ENCODE peak calls at places on chromosomes 7 and 10, in five cellular contexts. V is NCI-H2029; C is T1000; H is astrocyte of the spinal cord; O is effector CD4-positive, alpha-beta T cell. J is an unnamed sample.

GRCh38 chr10:92567952-92568600 is 5.8 kb downstream of the IDE start:
- DNase-seq in V (no peak), C (no peak), H (peak; percentile 68), O (no peak), J (peak; percentile 9)

GRCh38 chr10:48667960-48668541 is 16.6 kb upstream of the WDFY4 start:
- DNase-seq in V (no peak), C (no peak), H (no peak), O (no peak), J (no peak)

GRCh38 chr7:94973844-94974243 is 66.5 kb downstream of the PPP1R9A start:
- DNase-seq in V (no peak), C (no peak), H (no peak), O (no peak), J (no peak)

GRCh38 chr10:86711957-86712708 is 43.8 kb downstream of the LDB3 start:
- DNase-seq in V (no peak), C (peak; percentile 48), H (peak; percentile 40), O (no peak), J (peak; percentile 17)

GRCh38 chr7:131164025-131164899 is 163.4 kb upstream of the MKLN1 start:
- DNase-seq in V (no peak), C (no peak), H (peak; percentile 45), O (no peak), J (no peak)

GRCh38 chr10:92572362-92573090 is 1.4 kb downstream of the IDE start:
- DNase-seq in V (no peak), C (no peak), H (no peak), O (no peak), J (peak; percentile 4)

GRCh38 chr7:12890586-12890985 is 203.2 kb downstream of the ARL4A start:
- DNase-seq in V (no peak), C (no peak), H (no peak), O (no peak), J (no peak)

GRCh38 chr10:80157561-80157960 is 25.0 kb downstream of the PLAC9 start:
- DNase-seq in V (no peak), C (no peak), H (no peak), O (no peak), J (no peak)

GRCh38 chr10:58350023-58350422 is 15.2 kb downstream of the UBE2D1 start:
- DNase-seq in V (no peak), C (no peak), H (no peak), O (no peak), J (no peak)